ENCODE peak calls at places on chromosome 19, in five cellular contexts. K is thoracic aorta, N is neuronal stem cell, P is Peyer's patch, W is body of pancreas. X is an unnamed sample.
A peak's percentile ranks its signal among the peaks of the same experiment; 100 is the strongest.

GRCh38 chr19:18915639-18916038 is 3.5 kb downstream of the COPE start:
- DNase-seq in W (peak; percentile 35), P (peak; percentile 70), K (no peak), N (no peak), X (no peak)

GRCh38 chr19:21468791-21469190 is 36.6 kb upstream of the ZNF429 start:
- DNase-seq in P (no peak), K (no peak), W (no peak), N (no peak), X (no peak)

GRCh38 chr19:14004619-14005380 is 1.3 kb downstream of the RFX1 start:
- DNase-seq in N (no peak), K (no peak), P (peak; percentile 74), W (peak; percentile 83), X (no peak)

GRCh38 chr19:15368051-15368632 is 11.4 kb downstream of the AKAP8 start:
- DNase-seq in K (no peak), P (no peak), N (no peak), W (no peak), X (no peak)

GRCh38 chr19:8224394-8225145 is 15.4 kb downstream of the CERS4 start:
- DNase-seq in P (peak; percentile 47), W (no peak), N (no peak), K (no peak), X (no peak)

GRCh38 chr19:325173-325936 is 19.2 kb downstream of the MIER2 start:
- DNase-seq in K (no peak), N (no peak), W (no peak), P (peak; percentile 39), X (no peak)

GRCh38 chr19:1125601-1126533 is 22.1 kb downstream of the GPX4 start:
- DNase-seq in P (no peak), N (no peak), K (no peak), W (no peak), X (no peak)

GRCh38 chr19:48511800-48512503 is at the start of gene LMTK3:
- DNase-seq in P (peak; percentile 85), K (no peak), N (no peak), W (peak; percentile 45), X (no peak)

GRCh38 chr19:27887946-27888345 is 1325.0 kb downstream of the UQCRFS1 start:
- DNase-seq in W (no peak), P (no peak), N (no peak), K (no peak), X (no peak)

GRCh38 chr19:13078897-13079541 is 23.6 kb downstream of the LYL1 start:
- DNase-seq in W (no peak), P (no peak), K (no peak), N (no peak), X (no peak)

GRCh38 chr19:29745253-29745652 is 30.2 kb upstream of the C19orf12 start:
- DNase-seq in W (no peak), K (no peak), P (no peak), N (no peak), X (no peak)

GRCh38 chr19:28612275-28612769 is 600.6 kb downstream of the UQCRFS1 start:
- DNase-seq in W (no peak), P (no peak), N (no peak), K (no peak), X (no peak)

GRCh38 chr19:35908010-35908441 is at the start of gene TYROBP:
- DNase-seq in N (no peak), K (no peak), P (no peak), W (peak; percentile 52), X (no peak)

GRCh38 chr19:48390188-48391099 is 907 bp downstream of the KDELR1 start:
- DNase-seq in N (no peak), W (peak; percentile 72), K (no peak), P (peak; percentile 79), X (peak; percentile 50)

GRCh38 chr19:18232540-18233223 is 6.4 kb upstream of the PDE4C start:
- DNase-seq in K (no peak), P (no peak), W (no peak), N (peak; percentile 82), X (no peak)

GRCh38 chr19:11560404-11560988 is 1.5 kb upstream of the ELOF1 start:
- DNase-seq in N (peak; percentile 69), P (peak; percentile 78), K (no peak), W (peak; percentile 69), X (no peak)

GRCh38 chr19:37227996-37228395 is 10.0 kb downstream of the ZNF383 start:
- DNase-seq in W (peak; percentile 28), P (no peak), N (no peak), K (no peak), X (peak; percentile 56)

GRCh38 chr19:30276312-30276884 is 95.8 kb upstream of the ZNF536 start:
- DNase-seq in P (no peak), W (no peak), N (no peak), K (no peak), X (no peak)

GRCh38 chr19:53328967-53329366 is 4.6 kb upstream of the ZNF845 start:
- DNase-seq in K (no peak), W (peak; percentile 17), N (no peak), P (no peak), X (no peak)

GRCh38 chr19:8451377-8451776 is 6.6 kb downstream of the HNRNPM start:
- DNase-seq in K (no peak), N (no peak), W (no peak), P (no peak), X (no peak)

GRCh38 chr19:58519087-58519354 is 589 bp downstream of the ZBTB45 start:
- DNase-seq in K (no peak), W (peak; percentile 69), P (peak; percentile 75), N (peak; percentile 71), X (peak; percentile 53)

GRCh38 chr19:30864460-30865215 is 484.6 kb downstream of the TSHZ3 start:
- DNase-seq in W (peak; percentile 26), N (no peak), K (no peak), P (no peak), X (no peak)

GRCh38 chr19:46728208-46728607 is 11.3 kb upstream of the PRKD2 start:
- DNase-seq in W (no peak), K (no peak), P (no peak), N (no peak), X (no peak)

GRCh38 chr19:49801401-49801888 is 11.6 kb downstream of the FUZ start:
- DNase-seq in K (no peak), N (no peak), W (no peak), P (peak; percentile 45), X (no peak)

GRCh38 chr19:49800771-49801170 is 12.3 kb downstream of the FUZ start:
- DNase-seq in K (no peak), W (no peak), N (no peak), P (peak; percentile 42), X (no peak)

GRCh38 chr19:49799798-49800376 is 13.2 kb downstream of the FUZ start:
- DNase-seq in P (peak; percentile 46), W (no peak), K (no peak), N (no peak), X (no peak)

GRCh38 chr19:49799271-49799797 is 13.8 kb downstream of the FUZ start:
- DNase-seq in K (no peak), N (no peak), W (no peak), P (peak; percentile 30), X (no peak)

DNA sequence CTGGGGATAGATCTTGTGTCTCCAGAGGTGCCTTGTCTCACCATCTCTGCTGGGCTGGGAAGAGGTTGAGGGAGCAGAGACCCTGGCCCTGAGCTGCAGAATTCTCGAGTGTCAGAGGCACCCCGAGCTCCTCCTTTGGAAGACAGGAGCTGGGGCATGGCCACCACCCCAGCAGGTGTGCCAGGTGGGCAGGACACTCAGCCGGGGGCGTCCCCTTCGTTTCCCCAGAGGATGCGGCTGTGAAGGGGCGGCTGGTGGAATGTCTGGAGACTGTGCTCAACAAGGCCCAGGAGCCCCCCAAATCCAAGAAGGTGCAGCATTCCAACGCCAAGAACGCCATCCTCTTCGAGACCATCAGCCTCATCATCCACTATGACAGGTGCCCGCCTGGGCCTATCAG is 14.5 kb downstream of the FUZ start:
- DNase-seq in W (no peak), P (peak; percentile 38), K (no peak), N (no peak), X (no peak)
- H3K36me3 ChIP-seq in W (peaks cover 23% of the 10 kb centered on the region), P (no peaks in the 10 kb centered on the region), K (peaks cover 69% of the 10 kb centered on the region), N (peaks cover 61% of the 10 kb centered on the region), X (peaks cover 13% of the 10 kb centered on the region)

GRCh38 chr19:51210385-51210784 is 14.5 kb upstream of the CD33 start:
- DNase-seq in K (no peak), N (no peak), W (no peak), P (no peak), X (no peak)

GRCh38 chr19:51207747-51208146 is 17.1 kb upstream of the CD33 start:
- DNase-seq in K (no peak), W (no peak), P (no peak), N (no peak), X (no peak)

DNA sequence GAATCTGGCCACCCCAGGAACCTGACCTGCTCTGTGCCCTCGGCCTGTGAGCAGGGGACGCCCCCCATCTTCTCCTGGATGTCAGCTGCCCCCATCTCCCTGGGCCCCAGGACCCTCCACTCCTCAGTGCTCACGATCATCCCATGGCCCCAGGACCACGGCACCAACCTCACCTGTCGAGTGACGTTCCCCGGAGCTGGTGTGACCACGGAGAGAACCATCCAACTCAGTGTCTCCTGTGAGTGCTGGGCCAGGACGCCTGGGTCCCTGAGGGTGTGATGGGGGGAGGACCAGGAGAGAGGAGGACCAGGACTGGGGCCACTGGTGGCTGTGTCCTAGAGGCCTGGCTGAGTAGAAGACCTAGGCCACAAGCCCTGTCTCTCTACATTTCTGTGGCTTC is 13.0 kb upstream of the CD33 start:
- DNase-seq in K (no peak), P (no peak), W (no peak), N (no peak), X (no peak)
- H3K4me3 ChIP-seq in K (no peak overlapping the region), P (no peak overlapping the region), W (no peak overlapping the region), N (no peak overlapping the region), X (no peak overlapping the region)

GRCh38 chr19:42247631-42248199 is 5.3 kb upstream of the GSK3A start:
- DNase-seq in N (no peak), W (no peak), P (no peak), K (no peak), X (no peak)
- H3K36me3 ChIP-seq in N (peaks cover 23% of the 10 kb centered on the region), W (no peaks in the 10 kb centered on the region), P (no peaks in the 10 kb centered on the region), K (peaks cover 13% of the 10 kb centered on the region), X (no peaks in the 10 kb centered on the region)

GRCh38 chr19:2392366-2392765 is 32.3 kb downstream of the TMPRSS9 start:
- DNase-seq in P (no peak), N (no peak), K (no peak), W (no peak), X (no peak)

GRCh38 chr19:2394669-2395292 is 32.6 kb downstream of the TIMM13 start:
- DNase-seq in K (no peak), W (no peak), N (no peak), P (peak; percentile 76), X (no peak)

GRCh38 chr19:2391118-2391725 is 31.2 kb downstream of the TMPRSS9 start:
- DNase-seq in W (peak; percentile 63), P (peak; percentile 65), K (no peak), N (peak; percentile 54), X (no peak)

GRCh38 chr19:2389594-2389993 is 29.5 kb downstream of the TMPRSS9 start:
- DNase-seq in P (no peak), K (no peak), N (no peak), W (no peak), X (no peak)

DNA sequence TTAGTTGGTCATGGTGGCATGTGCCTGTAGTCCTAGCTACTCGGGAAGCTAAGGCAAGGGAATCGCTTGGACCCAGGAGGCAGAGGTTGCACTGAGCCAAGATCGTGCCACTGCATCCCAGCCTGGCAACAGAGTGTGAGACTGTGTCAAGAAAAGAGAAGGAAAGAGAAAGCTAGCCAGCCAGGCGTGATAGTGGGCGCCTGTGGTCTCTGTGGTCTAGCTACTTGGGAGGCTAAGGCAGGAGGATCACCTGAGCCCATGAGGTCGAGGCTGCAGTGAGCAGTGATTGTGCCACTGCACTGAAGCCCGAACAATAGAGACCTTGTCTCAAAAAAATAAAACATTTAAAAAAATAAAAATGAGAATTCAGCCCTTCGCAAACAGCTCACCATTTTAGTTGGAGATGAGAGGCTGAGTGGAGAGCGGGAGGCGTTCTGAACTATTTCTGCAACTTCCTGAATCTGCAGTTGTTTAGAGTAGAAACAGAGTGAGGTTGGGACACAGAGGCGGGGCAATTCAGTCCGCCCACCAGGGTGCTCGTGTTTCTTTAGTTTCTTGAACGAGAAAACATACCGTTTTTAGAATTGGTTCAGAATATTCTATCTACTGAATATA is 33.2 kb downstream of the TIMM13 start:
- DNase-seq in N (no peak), W (peak; percentile 32), P (peak; percentile 66), K (no peak), X (no peak)
- H3K4me3 ChIP-seq in N (no peak overlapping the region), W (no peak overlapping the region), P (peak overlapping the region; percentile 21), K (peak overlapping the region; percentile 44), X (no peak overlapping the region)

X was measured in breast epithelium.